ENCODE peak calls at places on chromosomes 3 and 15, in six cellular contexts. C is uterus, M is Peyer's patch, Q is body of pancreas, Y is IMR-90, S is transverse colon. T is an unnamed sample.

GRCh38 chr3:110620118-110620517 is 451.5 kb upstream of the NECTIN3 start:
- DNase-seq in C (no peak), M (no peak), Q (no peak), Y (no peak), S (no peak), T (no peak)

GRCh38 chr15:94119923-94120775 is 111.2 kb upstream of the MCTP2 start:
- DNase-seq in C (peak; percentile 82), M (peak; percentile 76), Q (peak; percentile 78), Y (peak; percentile 82), S (peak; percentile 56), T (peak; percentile 43)

GRCh38 chr15:94298359-94298758 is 67.0 kb downstream of the MCTP2 start:
- DNase-seq in C (no peak), M (no peak), Q (no peak), Y (no peak), S (no peak), T (no peak)

GRCh38 chr15:52118969-52119749 is 6.6 kb upstream of the BCL2L10 start:
- DNase-seq in C (no peak), M (no peak), Q (no peak), Y (no peak), S (no peak), T (no peak)

GRCh38 chr3:143634991-143635390 is 213.3 kb downstream of the SLC9A9 start:
- DNase-seq in C (no peak), M (peak; percentile 49), Q (peak; percentile 56), Y (no peak), S (peak; percentile 64), T (no peak)

GRCh38 chr3:188125076-188125475 is 28.9 kb upstream of the LPP start:
- DNase-seq in C (no peak), M (no peak), Q (no peak), Y (no peak), S (no peak), T (no peak)

GRCh38 chr3:40290396-40290795 is 19.1 kb upstream of the EIF1B start:
- DNase-seq in C (no peak), M (no peak), Q (no peak), Y (no peak), S (peak; percentile 22), T (peak; percentile 56)

GRCh38 chr15:81155375-81156218 is 21.5 kb downstream of the CFAP161 start:
- DNase-seq in C (peak; percentile 79), M (peak; percentile 55), Q (peak; percentile 46), Y (peak; percentile 77), S (peak; percentile 13), T (no peak)

GRCh38 chr15:35080226-35080625 is 4.9 kb downstream of the NANOGP8 start:
- DNase-seq in C (no peak), M (no peak), Q (no peak), Y (peak; percentile 30), S (no peak), T (no peak)

GRCh38 chr3:131033480-131034080 is 6.9 kb downstream of the NEK11 start:
- DNase-seq in C (no peak), M (no peak), Q (no peak), Y (peak; percentile 55), S (no peak), T (no peak)

GRCh38 chr3:81958967-81959625 is 197.7 kb upstream of the GBE1 start:
- DNase-seq in C (no peak), M (no peak), Q (no peak), Y (no peak), S (no peak), T (no peak)

GRCh38 chr15:23642413-23643044 is 5.1 kb downstream of the MAGEL2 start:
- DNase-seq in C (peak; percentile 38), M (peak; percentile 55), Q (peak; percentile 67), Y (peak; percentile 51), S (peak; percentile 61), T (peak; percentile 35)

GRCh38 chr3:149468504-149469212 is 5.8 kb upstream of the TM4SF4 start:
- DNase-seq in C (no peak), M (no peak), Q (peak; percentile 64), Y (no peak), S (no peak), T (no peak)

GRCh38 chr3:99978221-99978620 is 136.1 kb downstream of the FILIP1L start:
- DNase-seq in C (no peak), M (no peak), Q (no peak), Y (no peak), S (no peak), T (no peak)

GRCh38 chr3:58524326-58524888 is 12.6 kb downstream of the ACOX2 start:
- DNase-seq in C (no peak), M (no peak), Q (no peak), Y (no peak), S (no peak), T (no peak)

GRCh38 chr15:83158393-83158792 is 49.2 kb downstream of the HDGFL3 start:
- DNase-seq in C (no peak), M (no peak), Q (no peak), Y (no peak), S (no peak), T (no peak)

GRCh38 chr3:70108072-70108471 is 108.5 kb downstream of the SAMMSON start:
- DNase-seq in C (no peak), M (peak; percentile 48), Q (peak; percentile 64), Y (peak; percentile 4), S (no peak), T (no peak)

GRCh38 chr3:13105851-13106250 is 32.6 kb upstream of the IQSEC1 start:
- DNase-seq in C (no peak), M (no peak), Q (peak; percentile 4), Y (no peak), S (no peak), T (no peak)

GRCh38 chr15:101358895-101359294 is 63.8 kb upstream of the SNRPA1 start:
- DNase-seq in C (no peak), M (no peak), Q (no peak), Y (peak; percentile 18), S (no peak), T (peak; percentile 71)

GRCh38 chr3:2822611-2823010 is 287.6 kb downstream of the IL5RA start:
- DNase-seq in C (no peak), M (no peak), Q (no peak), Y (no peak), S (no peak), T (no peak)

GRCh38 chr3:141710888-141711616 is 27.0 kb upstream of the RNF7 start:
- DNase-seq in C (peak; percentile 22), M (no peak), Q (no peak), Y (peak; percentile 94), S (no peak), T (no peak)

GRCh38 chr3:172352786-172353185 is 95.5 kb downstream of the GHSR start:
- DNase-seq in C (no peak), M (no peak), Q (no peak), Y (no peak), S (no peak), T (no peak)

GRCh38 chr15:100383302-100384107 is 41.7 kb upstream of the ADAMTS17 start:
- DNase-seq in C (no peak), M (no peak), Q (peak; percentile 74), Y (no peak), S (peak; percentile 19), T (no peak)

GRCh38 chr15:71551566-71551965 is 258.8 kb upstream of the NR2E3 start:
- DNase-seq in C (no peak), M (no peak), Q (no peak), Y (no peak), S (no peak), T (no peak)
- H3K36me3 ChIP-seq in C (no peaks in the 10 kb centered on the region), M (no peaks in the 10 kb centered on the region), Q (no peaks in the 10 kb centered on the region), Y (no peaks in the 10 kb centered on the region), S (no peaks in the 10 kb centered on the region), T (no peaks in the 10 kb centered on the region)

GRCh38 chr15:75307778-75308390 is 25.2 kb downstream of the GOLGA6D start:
- DNase-seq in C (no peak), M (peak; percentile 67), Q (peak; percentile 82), Y (no peak), S (peak; percentile 77), T (no peak)
- TF ChIP-seq CTCF in C (no peak), M (peak; percentile 26), Q (peak; percentile 84), Y (peak; percentile 20), S (peak; percentile 44), T (peak; percentile 9)

GRCh38 chr3:87359025-87359424 is 82.6 kb upstream of the POU1F1 start:
- DNase-seq in C (no peak), M (no peak), Q (no peak), Y (no peak), S (no peak), T (no peak)
- TF ChIP-seq POLR2A in C (no peak), M (no peak), Q (no peak), Y (no peak), S (no peak), T (no peak)

GRCh38 chr15:66399276-66399675 is 12.6 kb downstream of the MAP2K1 start:
- DNase-seq in C (no peak), M (no peak), Q (no peak), Y (no peak), S (no peak), T (no peak)
- H3K36me3 ChIP-seq in C (no peaks in the 10 kb centered on the region), M (no peaks in the 10 kb centered on the region), Q (no peaks in the 10 kb centered on the region), Y (peaks cover 2% of the 10 kb centered on the region), S (no peaks in the 10 kb centered on the region), T (peaks cover 3% of the 10 kb centered on the region)

DNA sequence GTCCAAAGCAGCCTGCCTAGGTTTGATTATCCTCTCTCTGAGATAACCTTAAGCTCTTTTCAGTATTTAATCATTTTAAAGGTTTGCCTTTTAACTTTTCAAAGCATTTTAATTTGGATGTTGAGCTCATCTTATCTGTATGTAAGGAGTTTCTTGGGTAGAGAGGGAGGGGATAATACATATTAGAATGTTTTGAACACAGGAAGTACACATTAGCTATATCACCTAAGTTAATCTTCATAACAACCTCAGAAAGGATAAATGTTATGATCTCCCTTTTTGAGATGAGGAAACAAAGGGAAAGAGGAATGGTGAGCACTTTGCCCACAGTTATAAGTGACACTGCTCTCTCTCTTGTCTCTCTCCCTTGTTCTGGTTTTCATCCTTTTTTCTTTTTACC is 2.2 kb upstream of the CD47 start:
- DNase-seq in C (no peak), M (no peak), Q (no peak), Y (no peak), S (no peak), T (no peak)
- TF ChIP-seq CTCF in C (no peak), M (no peak), Q (no peak), Y (no peak), S (no peak), T (no peak)

DNA sequence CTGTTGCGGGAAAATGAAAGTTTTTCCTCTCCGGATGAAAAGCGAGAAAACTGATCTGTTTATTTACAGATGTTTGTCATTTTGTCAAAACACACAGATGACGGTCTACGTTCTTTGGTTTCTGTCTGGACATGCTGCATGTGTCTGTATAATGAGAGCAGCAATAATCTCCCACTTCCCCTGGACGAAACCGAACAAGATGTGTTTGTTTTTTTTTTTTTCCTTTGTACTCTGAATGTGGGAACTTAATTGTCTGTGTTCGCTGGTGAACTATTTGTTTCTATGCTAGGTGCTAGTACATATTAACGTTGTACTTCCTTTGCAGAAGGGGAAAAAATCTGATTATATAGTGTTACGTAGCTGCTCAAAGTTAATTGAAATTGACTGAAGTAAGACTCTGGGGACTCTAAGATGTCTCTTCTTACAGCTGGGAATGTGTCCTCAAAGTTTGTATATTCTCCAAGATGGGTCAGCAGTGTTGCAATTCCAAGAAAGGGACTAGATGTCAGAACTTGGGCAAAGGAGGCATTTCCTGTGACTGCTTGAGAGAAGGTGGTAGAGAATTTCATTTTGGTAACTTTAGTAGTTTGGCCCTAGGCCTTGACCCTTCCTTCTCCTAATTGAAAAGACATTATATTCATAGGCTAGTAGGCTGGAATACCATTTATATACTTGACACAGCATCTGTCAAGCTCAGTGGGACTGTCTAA is 33.8 kb downstream of the PTPRG start:
- DNase-seq in C (no peak), M (no peak), Q (no peak), Y (peak; percentile 35), S (no peak), T (no peak)
- TF ChIP-seq POLR2A in C (no peak), M (no peak), Q (no peak), Y (no peak), S (no peak), T (no peak)